ENCODE peak calls at places on chromosomes 7 and 10, in seven cellular contexts. One of them, this sample, is unnamed.
A peak's percentile ranks its signal among the peaks of the same experiment; 100 is the strongest.

GRCh38 chr10:2760736-2761135 is 306.6 kb upstream of the PFKP start:
- DNase-seq in IMR-90: no peak
- DNase-seq in lower leg skin: no peak
- DNase-seq in progenitor cell of endocrine pancreas: no peak
- DNase-seq in cardiac muscle cell: no peak
- DNase-seq in transverse colon: no peak
- DNase-seq in fibroblast of mammary gland: no peak
- DNase-seq in this sample: no peak

GRCh38 chr7:106285801-106286492 is 1.2 kb upstream of the NAMPT start:
- DNase-seq in fibroblast of mammary gland: peak; percentile 78
- DNase-seq in cardiac muscle cell: no peak
- DNase-seq in progenitor cell of endocrine pancreas: no peak
- DNase-seq in lower leg skin: no peak
- DNase-seq in transverse colon: no peak
- DNase-seq in IMR-90: peak; percentile 73
- DNase-seq in this sample: no peak

GRCh38 chr7:126185959-126186580 is 1066.7 kb downstream of the GRM8 start:
- DNase-seq in progenitor cell of endocrine pancreas: no peak
- DNase-seq in IMR-90: no peak
- DNase-seq in lower leg skin: no peak
- DNase-seq in transverse colon: no peak
- DNase-seq in cardiac muscle cell: no peak
- DNase-seq in fibroblast of mammary gland: no peak
- DNase-seq in this sample: no peak

GRCh38 chr7:74690474-74690873 is 33.0 kb downstream of the GTF2I start:
- DNase-seq in progenitor cell of endocrine pancreas: no peak
- DNase-seq in cardiac muscle cell: no peak
- DNase-seq in IMR-90: no peak
- DNase-seq in transverse colon: no peak
- DNase-seq in fibroblast of mammary gland: no peak
- DNase-seq in lower leg skin: no peak
- DNase-seq in this sample: no peak

GRCh38 chr10:72096115-72097000 is 8.0 kb upstream of the SPOCK2 start:
- DNase-seq in IMR-90: peak; percentile 71
- DNase-seq in fibroblast of mammary gland: peak; percentile 30
- DNase-seq in cardiac muscle cell: no peak
- DNase-seq in progenitor cell of endocrine pancreas: no peak
- DNase-seq in transverse colon: no peak
- DNase-seq in lower leg skin: no peak
- DNase-seq in this sample: no peak

GRCh38 chr10:6962576-6962975 is 382.5 kb upstream of the PRKCQ start:
- DNase-seq in cardiac muscle cell: no peak
- DNase-seq in IMR-90: no peak
- DNase-seq in lower leg skin: no peak
- DNase-seq in transverse colon: no peak
- DNase-seq in fibroblast of mammary gland: no peak
- DNase-seq in progenitor cell of endocrine pancreas: no peak
- DNase-seq in this sample: no peak

GRCh38 chr10:128930422-128930821 is 536.6 kb upstream of the MGMT start:
- DNase-seq in IMR-90: no peak
- DNase-seq in transverse colon: no peak
- DNase-seq in progenitor cell of endocrine pancreas: no peak
- DNase-seq in fibroblast of mammary gland: no peak
- DNase-seq in lower leg skin: no peak
- DNase-seq in cardiac muscle cell: no peak
- DNase-seq in this sample: no peak

GRCh38 chr10:68628576-68629127 is 68.5 kb downstream of the TET1 start:
- DNase-seq in transverse colon: peak; percentile 35
- DNase-seq in cardiac muscle cell: peak; percentile 85
- DNase-seq in lower leg skin: no peak
- DNase-seq in progenitor cell of endocrine pancreas: no peak
- DNase-seq in fibroblast of mammary gland: no peak
- DNase-seq in IMR-90: peak; percentile 34
- DNase-seq in this sample: no peak

GRCh38 chr10:4546931-4547330 is 279.1 kb upstream of the AKR1E2 start:
- DNase-seq in progenitor cell of endocrine pancreas: no peak
- DNase-seq in transverse colon: no peak
- DNase-seq in IMR-90: no peak
- DNase-seq in lower leg skin: no peak
- DNase-seq in fibroblast of mammary gland: no peak
- DNase-seq in cardiac muscle cell: no peak
- DNase-seq in this sample: no peak

GRCh38 chr7:144027070-144027469 is 21.7 kb upstream of the OR2A5 start:
- DNase-seq in cardiac muscle cell: peak; percentile 31
- DNase-seq in lower leg skin: no peak
- DNase-seq in fibroblast of mammary gland: peak; percentile 55
- DNase-seq in IMR-90: peak; percentile 50
- DNase-seq in transverse colon: no peak
- DNase-seq in progenitor cell of endocrine pancreas: no peak
- DNase-seq in this sample: no peak

GRCh38 chr10:71964669-71965515 is 697 bp downstream of the CHST3 start:
- DNase-seq in fibroblast of mammary gland: peak; percentile 75
- DNase-seq in progenitor cell of endocrine pancreas: peak; percentile 40
- DNase-seq in IMR-90: peak; percentile 76
- DNase-seq in transverse colon: peak; percentile 44
- DNase-seq in cardiac muscle cell: peak; percentile 46
- DNase-seq in lower leg skin: no peak
- DNase-seq in this sample: peak; percentile 34

GRCh38 chr7:2698581-2699288 is 10.7 kb downstream of the AMZ1 start:
- DNase-seq in transverse colon: no peak
- DNase-seq in cardiac muscle cell: no peak
- DNase-seq in progenitor cell of endocrine pancreas: no peak
- DNase-seq in IMR-90: no peak
- DNase-seq in lower leg skin: no peak
- DNase-seq in fibroblast of mammary gland: no peak
- DNase-seq in this sample: no peak

GRCh38 chr10:122099562-122099961 is 110.6 kb downstream of the TACC2 start:
- DNase-seq in IMR-90: no peak
- DNase-seq in fibroblast of mammary gland: no peak
- DNase-seq in progenitor cell of endocrine pancreas: no peak
- DNase-seq in transverse colon: no peak
- DNase-seq in cardiac muscle cell: no peak
- DNase-seq in lower leg skin: no peak
- DNase-seq in this sample: no peak

GRCh38 chr10:88281592-88282268 is 301.4 kb downstream of the RNLS start:
- DNase-seq in progenitor cell of endocrine pancreas: no peak
- DNase-seq in fibroblast of mammary gland: peak; percentile 94
- DNase-seq in cardiac muscle cell: no peak
- DNase-seq in lower leg skin: no peak
- DNase-seq in transverse colon: no peak
- DNase-seq in IMR-90: peak; percentile 81
- DNase-seq in this sample: no peak

GRCh38 chr7:34552502-34552901 is 105.5 kb upstream of the NPSR1 start:
- DNase-seq in transverse colon: no peak
- DNase-seq in IMR-90: no peak
- DNase-seq in progenitor cell of endocrine pancreas: no peak
- DNase-seq in lower leg skin: no peak
- DNase-seq in cardiac muscle cell: no peak
- DNase-seq in fibroblast of mammary gland: no peak
- DNase-seq in this sample: no peak

GRCh38 chr7:40747856-40748255 is 613.1 kb downstream of the SUGCT start:
- DNase-seq in IMR-90: peak; percentile 32
- DNase-seq in transverse colon: no peak
- DNase-seq in cardiac muscle cell: no peak
- DNase-seq in fibroblast of mammary gland: peak; percentile 64
- DNase-seq in progenitor cell of endocrine pancreas: no peak
- DNase-seq in lower leg skin: no peak
- DNase-seq in this sample: no peak

GRCh38 chr10:29450405-29450804 is 161.5 kb downstream of the LYZL1 start:
- DNase-seq in transverse colon: no peak
- DNase-seq in IMR-90: no peak
- DNase-seq in cardiac muscle cell: no peak
- DNase-seq in lower leg skin: no peak
- DNase-seq in progenitor cell of endocrine pancreas: no peak
- DNase-seq in fibroblast of mammary gland: no peak
- DNase-seq in this sample: no peak

GRCh38 chr7:151491859-151492258 is 27.8 kb downstream of the RHEB start:
- DNase-seq in IMR-90: peak; percentile 90
- DNase-seq in transverse colon: no peak
- DNase-seq in lower leg skin: no peak
- DNase-seq in progenitor cell of endocrine pancreas: no peak
- DNase-seq in cardiac muscle cell: no peak
- DNase-seq in fibroblast of mammary gland: peak; percentile 89
- DNase-seq in this sample: no peak

GRCh38 chr10:42864575-42864974 is 82.0 kb downstream of the BMS1 start:
- DNase-seq in fibroblast of mammary gland: peak; percentile 7
- DNase-seq in progenitor cell of endocrine pancreas: no peak
- DNase-seq in cardiac muscle cell: no peak
- DNase-seq in transverse colon: peak; percentile 14
- DNase-seq in lower leg skin: no peak
- DNase-seq in IMR-90: peak; percentile 9
- DNase-seq in this sample: peak; percentile 40

GRCh38 chr10:78218833-78219490 is 185.3 kb downstream of the RPS24 start:
- DNase-seq in IMR-90: no peak
- DNase-seq in cardiac muscle cell: no peak
- DNase-seq in progenitor cell of endocrine pancreas: peak; percentile 37
- DNase-seq in lower leg skin: no peak
- DNase-seq in fibroblast of mammary gland: no peak
- DNase-seq in transverse colon: no peak
- DNase-seq in this sample: no peak

GRCh38 chr7:121547341-121548092 is 151.4 kb upstream of the FAM3C start:
- DNase-seq in fibroblast of mammary gland: peak; percentile 77
- DNase-seq in IMR-90: peak; percentile 78
- DNase-seq in cardiac muscle cell: peak; percentile 72
- DNase-seq in transverse colon: no peak
- DNase-seq in progenitor cell of endocrine pancreas: no peak
- DNase-seq in lower leg skin: no peak
- DNase-seq in this sample: no peak

GRCh38 chr7:75650062-75650461 is 88.7 kb downstream of the HIP1 start:
- DNase-seq in cardiac muscle cell: peak; percentile 57
- DNase-seq in lower leg skin: no peak
- DNase-seq in transverse colon: no peak
- DNase-seq in progenitor cell of endocrine pancreas: no peak
- DNase-seq in IMR-90: no peak
- DNase-seq in fibroblast of mammary gland: no peak
- DNase-seq in this sample: peak; percentile 22

GRCh38 chr7:29552392-29552791 is 11.2 kb upstream of the PRR15 start:
- DNase-seq in IMR-90: no peak
- DNase-seq in lower leg skin: no peak
- DNase-seq in progenitor cell of endocrine pancreas: no peak
- DNase-seq in cardiac muscle cell: no peak
- DNase-seq in fibroblast of mammary gland: no peak
- DNase-seq in transverse colon: peak; percentile 35
- DNase-seq in this sample: no peak

GRCh38 chr7:29555061-29555460 is 8.6 kb upstream of the PRR15 start:
- DNase-seq in lower leg skin: no peak
- DNase-seq in transverse colon: no peak
- DNase-seq in progenitor cell of endocrine pancreas: no peak
- DNase-seq in fibroblast of mammary gland: no peak
- DNase-seq in cardiac muscle cell: no peak
- DNase-seq in IMR-90: no peak
- DNase-seq in this sample: no peak

GRCh38 chr7:29561271-29561670 is 2.4 kb upstream of the PRR15 start:
- DNase-seq in transverse colon: no peak
- DNase-seq in cardiac muscle cell: no peak
- DNase-seq in progenitor cell of endocrine pancreas: no peak
- DNase-seq in IMR-90: no peak
- DNase-seq in fibroblast of mammary gland: no peak
- DNase-seq in lower leg skin: no peak
- DNase-seq in this sample: no peak

GRCh38 chr7:29557954-29558353 is 5.7 kb upstream of the PRR15 start:
- DNase-seq in progenitor cell of endocrine pancreas: no peak
- DNase-seq in IMR-90: no peak
- DNase-seq in fibroblast of mammary gland: peak; percentile 59
- DNase-seq in transverse colon: no peak
- DNase-seq in cardiac muscle cell: peak; percentile 25
- DNase-seq in lower leg skin: no peak
- DNase-seq in this sample: no peak

GRCh38 chr7:29556405-29557195 is 7.0 kb upstream of the PRR15 start:
- DNase-seq in cardiac muscle cell: no peak
- DNase-seq in transverse colon: no peak
- DNase-seq in progenitor cell of endocrine pancreas: no peak
- DNase-seq in fibroblast of mammary gland: no peak
- DNase-seq in IMR-90: no peak
- DNase-seq in lower leg skin: no peak
- DNase-seq in this sample: no peak
- TF ChIP-seq CTCF in cardiac muscle cell: no peak
- TF ChIP-seq CTCF in transverse colon: no peak
- TF ChIP-seq CTCF in progenitor cell of endocrine pancreas: no peak
- TF ChIP-seq CTCF in fibroblast of mammary gland: no peak
- TF ChIP-seq CTCF in IMR-90: no peak
- TF ChIP-seq CTCF in lower leg skin: no peak
- TF ChIP-seq CTCF in this sample: no peak

GRCh38 chr7:117308891-117309290 is 14.0 kb downstream of the WNT2 start:
- DNase-seq in cardiac muscle cell: no peak
- DNase-seq in IMR-90: no peak
- DNase-seq in lower leg skin: no peak
- DNase-seq in fibroblast of mammary gland: no peak
- DNase-seq in transverse colon: no peak
- DNase-seq in progenitor cell of endocrine pancreas: no peak
- DNase-seq in this sample: no peak

GRCh38 chr7:117313582-117313981 is 9.3 kb downstream of the WNT2 start:
- DNase-seq in IMR-90: no peak
- DNase-seq in lower leg skin: no peak
- DNase-seq in transverse colon: no peak
- DNase-seq in cardiac muscle cell: no peak
- DNase-seq in fibroblast of mammary gland: no peak
- DNase-seq in progenitor cell of endocrine pancreas: no peak
- DNase-seq in this sample: no peak

GRCh38 chr7:117312593-117312992 is 10.3 kb downstream of the WNT2 start:
- DNase-seq in transverse colon: no peak
- DNase-seq in cardiac muscle cell: no peak
- DNase-seq in fibroblast of mammary gland: no peak
- DNase-seq in IMR-90: peak; percentile 13
- DNase-seq in lower leg skin: no peak
- DNase-seq in progenitor cell of endocrine pancreas: no peak
- DNase-seq in this sample: no peak
- TF ChIP-seq CTCF in transverse colon: no peak
- TF ChIP-seq CTCF in cardiac muscle cell: peak; percentile 32
- TF ChIP-seq CTCF in fibroblast of mammary gland: peak; percentile 43
- TF ChIP-seq CTCF in IMR-90: peak; percentile 48
- TF ChIP-seq CTCF in lower leg skin: no peak
- TF ChIP-seq CTCF in progenitor cell of endocrine pancreas: no peak
- TF ChIP-seq CTCF in this sample: no peak

DNA sequence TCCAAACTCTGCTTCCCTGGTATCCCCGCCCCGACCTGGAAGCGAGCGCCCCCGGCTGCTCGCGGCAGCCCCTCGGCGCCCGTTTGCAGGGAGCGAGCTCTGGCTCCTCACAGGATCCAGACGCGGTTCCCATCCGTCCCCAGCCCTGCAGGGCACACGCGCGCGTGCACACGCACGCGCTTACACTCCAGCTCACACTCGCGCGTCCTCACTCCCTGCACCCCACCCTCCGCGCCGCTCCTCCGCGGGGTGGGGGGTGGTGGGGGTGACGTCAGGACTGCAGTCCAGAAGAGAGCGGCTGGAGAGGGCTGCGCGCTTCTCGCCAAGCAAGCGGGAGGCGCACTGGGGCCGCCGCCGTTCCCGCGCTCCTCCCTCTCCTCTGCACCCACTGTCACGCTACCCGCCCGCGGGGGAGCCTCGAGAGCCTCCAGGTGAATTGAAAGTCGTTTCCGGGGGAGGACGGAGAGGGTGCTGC is 255.6 kb downstream of the OTUD1 start:
- DNase-seq in transverse colon: no peak
- DNase-seq in IMR-90: no peak
- DNase-seq in cardiac muscle cell: peak; percentile 22
- DNase-seq in lower leg skin: no peak
- DNase-seq in progenitor cell of endocrine pancreas: peak; percentile 30
- DNase-seq in fibroblast of mammary gland: no peak
- DNase-seq in this sample: peak; percentile 36
- TF ChIP-seq CTCF in transverse colon: no peak
- TF ChIP-seq CTCF in IMR-90: no peak
- TF ChIP-seq CTCF in cardiac muscle cell: no peak
- TF ChIP-seq CTCF in lower leg skin: no peak
- TF ChIP-seq CTCF in progenitor cell of endocrine pancreas: no peak
- TF ChIP-seq CTCF in fibroblast of mammary gland: no peak
- TF ChIP-seq CTCF in this sample: no peak

GRCh38 chr7:256461-256940 is 33.5 kb upstream of the FOXL3 start:
- DNase-seq in IMR-90: no peak
- DNase-seq in transverse colon: no peak
- DNase-seq in progenitor cell of endocrine pancreas: no peak
- DNase-seq in lower leg skin: no peak
- DNase-seq in fibroblast of mammary gland: no peak
- DNase-seq in cardiac muscle cell: no peak
- DNase-seq in this sample: no peak
- TF ChIP-seq CTCF in IMR-90: no peak
- TF ChIP-seq CTCF in transverse colon: no peak
- TF ChIP-seq CTCF in progenitor cell of endocrine pancreas: no peak
- TF ChIP-seq CTCF in lower leg skin: no peak
- TF ChIP-seq CTCF in fibroblast of mammary gland: no peak
- TF ChIP-seq CTCF in cardiac muscle cell: no peak
- TF ChIP-seq CTCF in this sample: no peak

This sample was measured in endothelial cell.